ENCODE peak calls at places on chromosomes 3 and 15, in five cellular contexts. A is breast epithelium, S is stomach, N is GM12878, I is lower leg skin. J is an unnamed sample.

GRCh38 chr3:72137865-72138861 is 353.2 kb upstream of the PROK2 start:
- DNase-seq in A (no peak), N (no peak), I (no peak), S (no peak), J (no peak)

GRCh38 chr3:193911784-193912183 is 224.2 kb upstream of the HES1 start:
- DNase-seq in A (no peak), N (no peak), S (no peak), I (no peak), J (no peak)

GRCh38 chr3:112128843-112129727 is 4.0 kb downstream of the GCSAM start:
- DNase-seq in A (no peak), I (no peak), N (no peak), S (no peak), J (no peak)

GRCh38 chr3:127312818-127313217 is 25.0 kb upstream of the PRR20G start:
- DNase-seq in N (no peak), I (no peak), A (no peak), S (no peak), J (no peak)

GRCh38 chr3:75737831-75738493 is 47.4 kb downstream of the ZNF717 start:
- DNase-seq in N (no peak), S (no peak), I (no peak), A (no peak), J (no peak)

GRCh38 chr3:133799794-133800585 is 5.6 kb upstream of the SRPRB start:
- DNase-seq in N (no peak), I (no peak), A (no peak), S (no peak), J (peak; percentile 20)

GRCh38 chr15:65094294-65094995 is 17.9 kb downstream of the KBTBD13 start:
- DNase-seq in A (no peak), N (no peak), I (no peak), S (no peak), J (no peak)

GRCh38 chr15:44584162-44584749 is 47.3 kb downstream of the EIF3J start:
- DNase-seq in N (no peak), I (no peak), A (no peak), S (peak; percentile 64), J (peak; percentile 32)

GRCh38 chr3:126149256-126149902 is 31.0 kb downstream of the ALDH1L1 start:
- DNase-seq in N (no peak), A (no peak), S (no peak), I (no peak), J (no peak)

GRCh38 chr3:1082024-1082633 is 10.7 kb upstream of the CNTN6 start:
- DNase-seq in N (no peak), A (peak; percentile 54), I (peak; percentile 17), S (peak; percentile 28), J (peak; percentile 68)

GRCh38 chr15:58383876-58384275 is 47.9 kb upstream of the LIPC start:
- DNase-seq in N (no peak), S (no peak), I (no peak), A (no peak), J (no peak)

GRCh38 chr3:4083225-4084015 is 219.7 kb upstream of the SETMAR start:
- DNase-seq in S (no peak), A (no peak), N (no peak), I (no peak), J (no peak)

GRCh38 chr15:83837946-83838571 is 184.1 kb downstream of the ADAMTSL3 start:
- DNase-seq in N (no peak), A (no peak), I (no peak), S (peak; percentile 27), J (peak; percentile 63)

GRCh38 chr3:62371735-62372591 is 1.4 kb downstream of the FEZF2 start:
- DNase-seq in S (no peak), A (no peak), N (no peak), I (no peak), J (no peak)

GRCh38 chr3:5090197-5090596 is 31.9 kb upstream of the ARL8B start:
- DNase-seq in A (no peak), I (no peak), N (no peak), S (no peak), J (no peak)

GRCh38 chr3:184177331-184177731 is 2.7 kb downstream of the AP2M1 start:
- DNase-seq in S (no peak), N (no peak), A (no peak), I (no peak), J (no peak)

GRCh38 chr3:159987291-159987711 is 1.3 kb upstream of the IL12A start:
- DNase-seq in I (no peak), S (no peak), A (no peak), N (no peak), J (no peak)

GRCh38 chr3:186909078-186909853 is 21.1 kb upstream of the ST6GAL1 start:
- DNase-seq in N (no peak), I (no peak), A (no peak), S (peak; percentile 43), J (no peak)

GRCh38 chr15:67701669-67702068 is 123.6 kb upstream of the SKOR1 start:
- DNase-seq in N (no peak), I (no peak), S (no peak), A (no peak), J (peak; percentile 25)

GRCh38 chr3:128006061-128006470 is 46.2 kb upstream of the SEC61A1 start:
- DNase-seq in N (no peak), A (peak; percentile 45), I (no peak), S (no peak), J (no peak)

GRCh38 chr3:197463279-197463678 is 92.5 kb downstream of the BDH1 start:
- DNase-seq in A (no peak), I (no peak), N (no peak), S (no peak), J (no peak)

GRCh38 chr3:123740391-123740822 is 143.7 kb downstream of the MYLK start:
- DNase-seq in A (no peak), N (no peak), S (no peak), I (no peak), J (no peak)

GRCh38 chr15:40953713-40954074 is 423 bp downstream of the CHAC1 start:
- DNase-seq in I (no peak), N (no peak), S (no peak), A (no peak), J (no peak)

GRCh38 chr15:40955930-40956542 is 2.8 kb downstream of the CHAC1 start:
- DNase-seq in I (no peak), N (no peak), S (no peak), A (no peak), J (peak; percentile 45)

GRCh38 chr15:40957041-40957555 is 3.8 kb downstream of the CHAC1 start:
- DNase-seq in S (no peak), A (no peak), I (no peak), N (no peak), J (no peak)

GRCh38 chr15:40956543-40956982 is 3.3 kb downstream of the CHAC1 start:
- DNase-seq in N (no peak), I (no peak), S (no peak), A (no peak), J (no peak)

GRCh38 chr15:40955141-40955903 is 2.1 kb downstream of the CHAC1 start:
- DNase-seq in S (no peak), N (no peak), I (no peak), A (no peak), J (no peak)
- H3K4me3 ChIP-seq in S (no peak overlapping the region), N (no peak overlapping the region), I (no peak overlapping the region), A (no peak overlapping the region), J (no peak overlapping the region)

DNA sequence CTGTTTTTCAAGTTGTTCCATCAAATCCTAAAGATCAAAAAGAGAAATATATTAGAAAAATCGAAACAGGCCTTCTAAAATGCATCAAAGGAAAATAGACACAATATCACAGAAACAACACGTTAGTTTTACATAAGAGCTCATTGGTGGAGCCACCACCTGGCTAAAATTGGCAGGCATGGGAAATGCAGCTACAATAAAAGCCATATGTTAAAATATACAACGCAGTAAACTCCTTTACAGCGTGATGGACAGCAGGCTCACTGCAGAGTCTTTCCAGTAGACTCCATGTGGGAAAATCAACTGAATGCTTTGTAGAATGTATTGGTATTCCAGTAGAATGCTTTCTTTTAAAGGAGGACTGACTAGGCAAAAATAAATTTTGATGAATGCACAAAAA is 40.9 kb upstream of the MYO5C start:
- DNase-seq in S (no peak), I (no peak), N (no peak), A (no peak), J (no peak)
- TF ChIP-seq CTCF in S (no peak), I (no peak), N (no peak), A (no peak), J (no peak)

GRCh38 chr3:48636149-48636548 is 888 bp upstream of the SLC26A6 start:
- DNase-seq in N (no peak), I (no peak), S (no peak), A (no peak), J (no peak)

GRCh38 chr3:48635222-48636021 is at the start of gene SLC26A6:
- DNase-seq in I (peak; percentile 94), A (peak; percentile 96), N (peak; percentile 77), S (peak; percentile 98), J (peak; percentile 97)

GRCh38 chr3:48633743-48634142 is 1.5 kb downstream of the SLC26A6 start:
- DNase-seq in A (no peak), S (no peak), I (no peak), N (no peak), J (no peak)

GRCh38 chr3:48633256-48633655 is 2.0 kb downstream of the SLC26A6 start:
- DNase-seq in S (no peak), I (no peak), A (no peak), N (no peak), J (no peak)

DNA sequence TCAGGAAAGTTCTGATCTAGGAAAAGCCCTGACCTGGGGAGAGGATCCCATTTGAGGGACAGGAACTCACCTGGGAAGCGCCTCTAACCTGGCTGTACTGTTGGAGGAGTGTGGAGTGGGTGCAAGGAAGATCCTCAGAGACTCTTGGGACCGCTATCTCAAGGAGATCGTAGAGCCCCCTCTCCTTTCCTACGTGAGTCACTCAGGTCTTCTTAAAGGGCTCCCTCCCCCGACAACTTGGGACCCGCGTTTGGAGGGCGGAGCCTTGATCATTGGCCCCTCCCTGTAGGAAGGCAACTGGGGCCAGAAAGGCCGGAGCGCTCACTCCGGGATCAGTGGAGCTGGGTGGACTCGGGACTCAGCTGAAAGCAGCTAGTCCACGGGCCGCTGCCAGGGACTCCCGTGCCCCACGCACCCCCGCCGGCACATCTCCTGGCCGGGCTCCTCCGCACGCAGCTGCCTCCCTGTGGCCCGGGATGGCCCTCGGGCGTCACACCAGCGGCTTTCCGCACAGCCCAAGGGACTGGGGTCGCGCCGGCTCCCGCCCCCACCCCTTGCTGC is 520 bp downstream of the SLC26A6 start:
- DNase-seq in S (peak; percentile 69), N (peak; percentile 20), I (no peak), A (no peak), J (peak; percentile 47)
- TF ChIP-seq POLR2A in S (no peak), N (no peak), I (no peak), A (no peak), J (no peak)

GRCh38 chr15:79919749-79920511 is 23.1 kb upstream of the MTHFS start:
- DNase-seq in A (no peak), I (no peak), N (no peak), S (no peak), J (no peak)
- H3K4me3 ChIP-seq in A (no peak overlapping the region), I (no peak overlapping the region), N (no peak overlapping the region), S (no peak overlapping the region), J (no peak overlapping the region)

DNA sequence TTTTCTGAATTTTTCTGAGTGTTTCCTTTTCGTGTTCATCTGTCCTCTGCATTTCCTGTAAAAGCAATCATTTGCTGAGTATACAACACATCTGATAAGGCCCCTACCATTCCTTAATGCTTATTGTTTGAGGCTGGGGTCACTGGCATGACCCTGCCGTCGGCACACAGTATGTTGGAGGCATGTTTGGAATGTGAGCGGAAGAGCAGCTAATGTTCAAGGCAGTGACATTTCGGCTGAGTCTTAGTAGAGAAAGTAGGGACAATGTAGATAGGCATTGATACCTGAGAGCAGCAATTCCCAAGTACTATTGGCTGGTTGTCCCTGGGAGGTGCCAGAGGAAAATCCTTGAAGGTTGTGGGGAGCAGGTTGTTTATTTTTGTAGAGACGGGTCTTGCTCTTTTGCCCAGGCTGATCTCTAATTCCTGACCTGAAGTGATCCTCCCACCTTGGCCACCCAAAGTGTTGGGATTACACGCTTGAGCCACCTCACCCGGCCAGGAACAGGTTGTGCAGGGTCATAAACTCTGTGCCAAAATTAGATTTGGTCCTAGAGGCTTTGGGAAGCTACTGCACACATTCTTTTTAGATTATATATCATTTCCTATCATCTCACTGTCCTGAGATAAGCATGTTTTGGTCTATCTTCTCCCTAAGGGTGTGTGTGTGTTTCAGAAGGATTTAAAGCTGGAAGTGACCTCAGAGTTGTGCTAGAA is 13.5 kb downstream of the PTPN23 start:
- DNase-seq in S (no peak), A (no peak), I (no peak), N (no peak), J (no peak)
- TF ChIP-seq CTCF in S (no peak), A (no peak), I (no peak), N (no peak), J (no peak)